ENCODE peak calls at places on chromosome 16, in seven cellular contexts. N is IMR-90, P is H1, M is mesenchymal stem cell, E is neuronal stem cell, T is mesendoderm, I is trophoblast cell. X is an unnamed sample.

GRCh38 chr16:54998834-54999233 is 68.2 kb downstream of the IRX5 start:
- DNase-seq in P (no peak), E (no peak), N (no peak), T (no peak), I (no peak), M (no peak), X (no peak)

GRCh38 chr16:68267612-68268405 is 3.5 kb downstream of the SLC7A6 start:
- DNase-seq in M (no peak), I (no peak), N (no peak), E (no peak), P (no peak), T (peak), X (peak)

GRCh38 chr16:53664724-53665345 is 38.8 kb downstream of the RPGRIP1L start:
- DNase-seq in I (no peak), T (no peak), M (peak), N (peak), E (no peak), P (no peak), X (no peak)

GRCh38 chr16:22675745-22676540 is 138.0 kb upstream of the HS3ST2 start:
- DNase-seq in I (no peak), M (no peak), T (no peak), E (no peak), P (no peak), N (no peak), X (peak)

GRCh38 chr16:66130296-66130910 is 236.1 kb upstream of the CDH5 start:
- DNase-seq in M (peak), E (no peak), T (peak), N (peak), I (no peak), P (no peak), X (no peak)

GRCh38 chr16:8571061-8571596 is 19.2 kb downstream of the TMEM114 start:
- DNase-seq in I (no peak), M (peak), T (peak), E (no peak), P (no peak), N (peak), X (no peak)

GRCh38 chr16:74601131-74601871 is 5.6 kb downstream of the GLG1 start:
- DNase-seq in I (no peak), E (no peak), T (no peak), P (no peak), M (no peak), N (no peak), X (no peak)

GRCh38 chr16:56047307-56048234 is 143.7 kb upstream of the GNAO1 start:
- DNase-seq in M (no peak), T (no peak), N (no peak), P (no peak), E (no peak), I (no peak), X (no peak)

GRCh38 chr16:17364319-17365210 is 106.2 kb downstream of the XYLT1 start:
- DNase-seq in P (no peak), I (no peak), E (no peak), M (no peak), N (peak), T (no peak), X (no peak)

GRCh38 chr16:82152192-82152591 is 17.8 kb downstream of the MPHOSPH6 start:
- DNase-seq in N (peak), E (no peak), T (peak), M (no peak), I (no peak), P (no peak), X (no peak)

GRCh38 chr16:7284780-7285179 is 47.9 kb upstream of the RBFOX1 start:
- DNase-seq in N (no peak), E (no peak), I (no peak), M (no peak), P (no peak), T (no peak), X (no peak)

GRCh38 chr16:19914877-19915276 is 30.2 kb upstream of the GPRC5B start:
- DNase-seq in I (no peak), M (no peak), P (no peak), E (no peak), N (no peak), T (no peak), X (no peak)

GRCh38 chr16:14097182-14097951 is 26.2 kb downstream of the MRTFB start:
- DNase-seq in T (no peak), N (no peak), P (no peak), I (peak), E (peak), M (peak), X (no peak)

GRCh38 chr16:31132303-31132978 is 3.1 kb downstream of the PRSS8 start:
- DNase-seq in P (no peak), E (no peak), M (no peak), N (no peak), I (no peak), T (no peak), X (no peak)

GRCh38 chr16:21163576-21163975 is 5.1 kb downstream of the LDAF1 start:
- DNase-seq in N (no peak), M (no peak), T (no peak), E (no peak), I (no peak), P (no peak), X (no peak)

GRCh38 chr16:17271687-17272086 is 199.1 kb downstream of the XYLT1 start:
- DNase-seq in E (no peak), I (no peak), T (no peak), N (peak), M (no peak), P (no peak), X (no peak)

GRCh38 chr16:3461120-3461519 is 17.6 kb downstream of the NAA60 start:
- DNase-seq in N (no peak), T (peak), M (no peak), E (no peak), P (no peak), I (no peak), X (no peak)

GRCh38 chr16:3938843-3939624 is 58.5 kb upstream of the CREBBP start:
- DNase-seq in T (peak), N (peak), I (peak), E (peak), M (peak), P (peak), X (peak)

GRCh38 chr16:47258874-47259461 is 115.2 kb upstream of the NETO2 start:
- DNase-seq in N (peak), E (no peak), I (no peak), P (no peak), T (peak), M (peak), X (peak)

GRCh38 chr16:24499193-24499814 is 40.1 kb upstream of the RBBP6 start:
- DNase-seq in M (peak), E (peak), N (peak), I (peak), T (peak), P (peak), X (peak)

GRCh38 chr16:4674926-4675530 is 18.3 kb upstream of the NUDT16L1 start:
- DNase-seq in T (no peak), N (no peak), P (no peak), E (no peak), I (no peak), M (no peak), X (no peak)

GRCh38 chr16:57469917-57470470 is 7.5 kb downstream of the POLR2C start:
- DNase-seq in T (no peak), M (no peak), E (no peak), I (no peak), P (no peak), N (no peak), X (peak)
- H2BK120ac ChIP-seq in T (no peak), M (no peak), E (no peak), I (no peak), P (no peak), N (no peak), X (no peak)

GRCh38 chr16:57823836-57824235 is 21.5 kb upstream of the KIFC3 start:
- DNase-seq in I (no peak), T (no peak), M (no peak), E (no peak), N (no peak), P (no peak), X (no peak)

GRCh38 chr16:57825298-57826039 is 23.2 kb upstream of the KIFC3 start:
- DNase-seq in N (no peak), I (no peak), M (no peak), P (no peak), E (no peak), T (no peak), X (no peak)

GRCh38 chr16:57822861-57823260 is 20.6 kb upstream of the KIFC3 start:
- DNase-seq in E (no peak), N (no peak), I (no peak), P (no peak), T (no peak), M (no peak), X (no peak)

GRCh38 chr16:57826040-57826434 is 23.7 kb upstream of the KIFC3 start:
- DNase-seq in E (no peak), N (no peak), M (no peak), I (no peak), P (no peak), T (no peak), X (no peak)

DNA sequence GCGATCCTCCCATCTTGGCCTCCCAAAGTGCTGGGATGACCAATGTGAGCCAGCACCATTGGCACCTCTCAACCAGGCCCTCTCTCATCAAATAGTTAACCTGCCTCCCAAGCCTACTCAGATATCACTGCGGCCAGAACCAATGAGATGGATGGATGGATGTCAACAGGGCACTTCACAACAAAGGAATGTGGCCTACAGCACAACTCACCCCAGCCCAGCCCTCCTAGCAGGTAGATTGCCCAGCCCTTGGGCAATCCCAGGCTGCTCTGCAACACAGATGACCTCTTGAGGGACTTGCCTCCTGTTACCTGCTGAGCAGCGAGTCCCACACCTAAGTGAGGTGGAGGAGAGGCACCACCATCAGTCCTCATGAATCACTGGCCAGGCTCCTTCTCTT is 22.6 kb upstream of the KIFC3 start:
- DNase-seq in N (no peak), E (no peak), M (no peak), T (peak), P (no peak), I (peak), X (no peak)
- H2BK120ac ChIP-seq in N (no peak), E (no peak), M (no peak), T (no peak), P (no peak), I (no peak), X (no peak)

GRCh38 chr16:29858149-29858899 is 4.7 kb downstream of the CDIPT start:
- DNase-seq in T (no peak), E (no peak), P (no peak), M (no peak), N (no peak), I (no peak), X (no peak)

GRCh38 chr16:29858974-29859373 is 4.1 kb downstream of the CDIPT start:
- DNase-seq in N (no peak), M (no peak), E (no peak), P (no peak), T (no peak), I (no peak), X (no peak)

GRCh38 chr16:29860218-29860617 is 2.8 kb downstream of the CDIPT start:
- DNase-seq in M (no peak), E (no peak), P (no peak), T (no peak), N (no peak), I (no peak), X (no peak)

GRCh38 chr16:29854520-29855100 is 8.4 kb downstream of the CDIPT start:
- DNase-seq in N (no peak), E (no peak), T (no peak), M (peak), I (no peak), P (no peak), X (no peak)

GRCh38 chr16:29857133-29857760 is 5.8 kb downstream of the CDIPT start:
- DNase-seq in N (peak), T (no peak), P (no peak), E (no peak), I (no peak), M (peak), X (no peak)
- H2BK120ac ChIP-seq in N (no peak), T (no peak), P (no peak), E (no peak), I (no peak), M (no peak), X (no peak)

GRCh38 chr16:57357330-57358151 is 1.0 kb upstream of the CCL22 start:
- DNase-seq in T (no peak), M (no peak), I (no peak), P (no peak), E (no peak), N (no peak), X (no peak)

GRCh38 chr16:57354311-57354710 is 4.3 kb upstream of the CCL22 start:
- DNase-seq in M (no peak), P (no peak), N (no peak), T (no peak), E (no peak), I (no peak), X (no peak)

GRCh38 chr16:57358527-57359095 is at the start of gene CCL22:
- DNase-seq in N (no peak), T (no peak), E (no peak), P (no peak), I (no peak), M (no peak), X (no peak)

GRCh38 chr16:57355898-57356414 is 2.6 kb upstream of the CCL22 start:
- DNase-seq in T (no peak), I (no peak), N (no peak), P (no peak), E (no peak), M (no peak), X (no peak)

DNA sequence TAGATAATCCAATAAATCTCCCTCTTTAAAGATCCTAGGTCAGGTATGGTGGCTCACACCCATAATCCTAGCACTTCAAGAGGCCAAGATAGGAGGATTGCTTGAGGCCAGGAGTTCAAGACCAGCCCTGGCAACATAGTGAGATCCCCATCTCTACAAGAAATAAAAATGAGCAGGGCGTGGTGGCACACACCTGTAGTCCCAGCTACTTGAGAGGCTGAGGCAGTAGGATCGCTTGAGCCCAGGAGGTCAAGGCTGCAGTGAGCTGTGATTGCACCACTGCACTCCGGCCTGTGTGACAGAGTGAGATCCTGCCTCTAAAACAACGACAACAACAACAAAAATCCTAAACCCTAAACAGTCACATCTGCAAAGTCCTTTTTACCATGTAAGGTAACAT is 2.0 kb upstream of the CCL22 start:
- DNase-seq in T (no peak), P (no peak), N (no peak), M (no peak), E (no peak), I (no peak), X (no peak)
- H2BK120ac ChIP-seq in T (no peak), P (no peak), N (no peak), M (no peak), E (no peak), I (no peak), X (no peak)

GRCh38 chr16:70276392-70276791 is 12.9 kb downstream of the AARS1 start:
- DNase-seq in T (no peak), E (no peak), I (no peak), P (no peak), N (no peak), M (no peak), X (no peak)
- H2BK120ac ChIP-seq in T (no peak), E (no peak), I (no peak), P (no peak), N (no peak), M (no peak), X (no peak)

DNA sequence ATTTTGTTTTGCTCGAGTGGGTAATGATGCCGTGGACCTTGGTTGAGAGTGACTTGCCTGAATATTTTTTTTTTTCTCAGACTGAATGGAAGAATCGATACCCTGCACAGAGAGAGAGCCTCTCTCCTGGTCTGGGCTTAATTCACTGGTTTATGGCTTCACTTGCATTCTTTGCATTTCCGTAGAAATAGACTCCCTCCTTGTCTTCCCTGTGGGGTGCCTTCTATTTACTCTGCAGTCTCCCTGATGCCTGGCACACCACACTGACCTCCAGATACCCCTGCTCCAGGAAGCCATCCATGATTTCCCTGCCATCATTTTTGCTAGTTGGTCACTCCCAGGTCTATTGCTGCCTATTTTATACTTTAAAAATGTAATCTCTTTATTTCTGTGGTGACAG is 238.0 kb downstream of the SNX29 start:
- DNase-seq in P (no peak), E (no peak), M (no peak), I (no peak), N (no peak), T (peak), X (no peak)
- H2BK120ac ChIP-seq in P (no peak), E (no peak), M (no peak), I (no peak), N (no peak), T (no peak), X (no peak)

DNA sequence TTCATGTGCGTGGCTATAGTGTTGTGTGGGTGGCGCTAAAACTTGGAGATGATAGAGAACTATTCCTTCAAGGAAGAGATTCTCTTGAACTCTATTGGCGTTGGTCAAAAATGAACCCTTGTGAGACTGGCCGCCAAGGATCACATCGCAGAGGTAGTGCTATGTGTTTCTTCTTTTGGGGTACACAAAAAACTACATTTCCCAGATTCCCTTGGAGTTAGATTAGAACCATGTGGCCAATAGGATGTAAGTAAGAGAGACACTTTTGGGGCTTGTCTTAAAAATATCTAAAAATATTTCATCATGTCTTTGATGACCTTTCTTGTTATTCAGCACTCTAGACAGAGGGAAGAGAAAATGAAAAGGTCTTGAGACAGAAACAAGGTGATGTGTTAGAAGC is 25.4 kb upstream of the DYNLRB2 start:
- DNase-seq in M (no peak), I (no peak), P (no peak), E (no peak), N (no peak), T (no peak), X (no peak)
- H2BK120ac ChIP-seq in M (no peak), I (no peak), P (no peak), E (no peak), N (no peak), T (no peak), X (no peak)

GRCh38 chr16:52265446-52265861 is 281.5 kb downstream of the TOX3 start:
- DNase-seq in M (no peak), N (no peak), I (no peak), E (no peak), P (peak), T (no peak), X (peak)
- H2BK120ac ChIP-seq in M (no peak), N (no peak), I (no peak), E (no peak), P (no peak), T (no peak), X (no peak)

DNA sequence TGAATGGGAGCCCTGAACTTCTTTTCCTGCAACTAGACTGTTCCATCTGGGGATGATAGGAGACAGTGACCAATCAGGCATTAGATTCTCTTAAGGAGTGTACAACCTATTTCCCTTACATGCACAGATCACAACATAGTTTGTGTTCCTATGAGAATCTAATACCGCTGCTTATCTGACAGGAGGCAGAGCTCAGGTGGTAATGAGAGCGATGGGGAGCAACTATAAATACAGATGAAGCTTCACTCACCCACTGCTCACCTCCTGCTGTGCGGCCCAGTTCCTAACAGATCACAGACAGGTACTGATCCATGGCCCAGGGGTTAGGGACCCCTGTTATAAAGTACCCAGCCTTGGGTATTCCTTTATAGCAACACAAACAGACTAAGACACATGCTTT is 17.4 kb upstream of the ADAMTS18 start:
- DNase-seq in N (no peak), E (no peak), T (no peak), M (no peak), I (no peak), P (no peak), X (no peak)
- H2BK120ac ChIP-seq in N (no peak), E (no peak), T (no peak), M (no peak), I (no peak), P (no peak), X (no peak)

X was measured in H9.